ENCODE peak calls at places on chromosomes 13 and 19, in four cellular contexts. One of them, this sample, is unnamed.

GRCh38 chr19:18123819-18124218 is 26.2 kb downstream of the MAST3 start:
- DNase-seq in effector CD4-positive, alpha-beta T cell: no peak
- DNase-seq in HEK293T: no peak
- DNase-seq in activated CD4-positive, alpha-beta T cell treated with anti-CD3 and anti-CD28 coated beads for 1 hour: no peak
- DNase-seq in this sample: no peak

GRCh38 chr13:48994731-48995130 is 19.0 kb downstream of the FNDC3A start:
- DNase-seq in activated CD4-positive, alpha-beta T cell treated with anti-CD3 and anti-CD28 coated beads for 1 hour: no peak
- DNase-seq in HEK293T: no peak
- DNase-seq in effector CD4-positive, alpha-beta T cell: no peak
- DNase-seq in this sample: no peak

GRCh38 chr13:24306632-24307031 is 2.7 kb upstream of the C1QTNF9 start:
- DNase-seq in effector CD4-positive, alpha-beta T cell: no peak
- DNase-seq in HEK293T: no peak
- DNase-seq in activated CD4-positive, alpha-beta T cell treated with anti-CD3 and anti-CD28 coated beads for 1 hour: no peak
- DNase-seq in this sample: no peak

GRCh38 chr13:114109646-114110045 is 22.8 kb downstream of the RASA3 start:
- DNase-seq in HEK293T: no peak
- DNase-seq in effector CD4-positive, alpha-beta T cell: no peak
- DNase-seq in activated CD4-positive, alpha-beta T cell treated with anti-CD3 and anti-CD28 coated beads for 1 hour: no peak
- DNase-seq in this sample: no peak

GRCh38 chr19:4360081-4360569 is 16.8 kb downstream of the MPND start:
- DNase-seq in activated CD4-positive, alpha-beta T cell treated with anti-CD3 and anti-CD28 coated beads for 1 hour: no peak
- DNase-seq in HEK293T: no peak
- DNase-seq in effector CD4-positive, alpha-beta T cell: no peak
- DNase-seq in this sample: no peak

GRCh38 chr13:114099191-114099590 is 33.2 kb downstream of the RASA3 start:
- DNase-seq in effector CD4-positive, alpha-beta T cell: no peak
- DNase-seq in activated CD4-positive, alpha-beta T cell treated with anti-CD3 and anti-CD28 coated beads for 1 hour: no peak
- DNase-seq in HEK293T: peak
- DNase-seq in this sample: peak

GRCh38 chr13:50069255-50069654 is 54.0 kb downstream of the KCNRG start:
- DNase-seq in HEK293T: no peak
- DNase-seq in effector CD4-positive, alpha-beta T cell: no peak
- DNase-seq in activated CD4-positive, alpha-beta T cell treated with anti-CD3 and anti-CD28 coated beads for 1 hour: no peak
- DNase-seq in this sample: no peak

GRCh38 chr13:46683879-46684278 is 113.1 kb downstream of the ESD start:
- DNase-seq in activated CD4-positive, alpha-beta T cell treated with anti-CD3 and anti-CD28 coated beads for 1 hour: no peak
- DNase-seq in effector CD4-positive, alpha-beta T cell: no peak
- DNase-seq in HEK293T: no peak
- DNase-seq in this sample: no peak

GRCh38 chr13:51125495-51126226 is 14.6 kb upstream of the C13orf42 start:
- DNase-seq in effector CD4-positive, alpha-beta T cell: peak
- DNase-seq in HEK293T: peak
- DNase-seq in activated CD4-positive, alpha-beta T cell treated with anti-CD3 and anti-CD28 coated beads for 1 hour: no peak
- DNase-seq in this sample: peak

GRCh38 chr19:11198175-11198534 is 810 bp upstream of the KANK2 start:
- DNase-seq in activated CD4-positive, alpha-beta T cell treated with anti-CD3 and anti-CD28 coated beads for 1 hour: no peak
- DNase-seq in effector CD4-positive, alpha-beta T cell: no peak
- DNase-seq in HEK293T: no peak
- DNase-seq in this sample: no peak

GRCh38 chr13:60111726-60112125 is 52.0 kb downstream of the DIAPH3 start:
- DNase-seq in HEK293T: no peak
- DNase-seq in activated CD4-positive, alpha-beta T cell treated with anti-CD3 and anti-CD28 coated beads for 1 hour: no peak
- DNase-seq in effector CD4-positive, alpha-beta T cell: no peak
- DNase-seq in this sample: no peak

GRCh38 chr19:1026189-1027019 is at the start of gene CNN2:
- DNase-seq in HEK293T: peak
- DNase-seq in effector CD4-positive, alpha-beta T cell: peak
- DNase-seq in activated CD4-positive, alpha-beta T cell treated with anti-CD3 and anti-CD28 coated beads for 1 hour: peak
- DNase-seq in this sample: no peak

GRCh38 chr13:44431150-44431549 is 57.5 kb downstream of the SERP2 start:
- DNase-seq in activated CD4-positive, alpha-beta T cell treated with anti-CD3 and anti-CD28 coated beads for 1 hour: no peak
- DNase-seq in effector CD4-positive, alpha-beta T cell: no peak
- DNase-seq in HEK293T: no peak
- DNase-seq in this sample: no peak

GRCh38 chr19:47280183-47280797 is 5.6 kb downstream of the INAFM1 start:
- DNase-seq in effector CD4-positive, alpha-beta T cell: peak
- DNase-seq in activated CD4-positive, alpha-beta T cell treated with anti-CD3 and anti-CD28 coated beads for 1 hour: no peak
- DNase-seq in HEK293T: peak
- DNase-seq in this sample: no peak

GRCh38 chr19:55550321-55550650 is 4.9 kb upstream of the SBK3 start:
- DNase-seq in effector CD4-positive, alpha-beta T cell: no peak
- DNase-seq in activated CD4-positive, alpha-beta T cell treated with anti-CD3 and anti-CD28 coated beads for 1 hour: no peak
- DNase-seq in HEK293T: no peak
- DNase-seq in this sample: no peak

GRCh38 chr19:30516586-30516985 is 144.4 kb downstream of the ZNF536 start:
- DNase-seq in effector CD4-positive, alpha-beta T cell: no peak
- DNase-seq in HEK293T: no peak
- DNase-seq in activated CD4-positive, alpha-beta T cell treated with anti-CD3 and anti-CD28 coated beads for 1 hour: no peak
- DNase-seq in this sample: no peak

This sample was measured in midbrain.